ENCODE peak calls at places on chromosomes 2 and 18, in ten cellular contexts. C, I, U, A, E, X, T, D, M and H are unnamed samples.

GRCh38 chr2:27727257-27727656 is 44.3 kb upstream of the MRPL33 start:
- DNase-seq in A (no peak), X (no peak), E (no peak), C (peak; percentile 43), I (no peak), U (no peak), T (no peak), D (no peak), M (no peak), H (no peak)

GRCh38 chr2:207142461-207142860 is 23.3 kb downstream of the KLF7 start:
- DNase-seq in I (no peak), T (no peak), X (no peak), D (no peak), C (no peak), E (peak; percentile 29), M (no peak), A (no peak), U (no peak), H (no peak)

GRCh38 chr2:215066138-215066537 is 72.3 kb downstream of the ABCA12 start:
- DNase-seq in I (no peak), D (no peak), M (no peak), E (no peak), X (no peak), A (no peak), U (no peak), C (no peak), T (no peak), H (no peak)

GRCh38 chr18:48753741-48754140 is 197.0 kb downstream of the SMAD7 start:
- DNase-seq in C (no peak), D (no peak), T (no peak), U (no peak), M (no peak), I (no peak), X (no peak), A (no peak), E (no peak), H (no peak)

GRCh38 chr2:28673338-28673737 is 78.3 kb upstream of the PPP1CB start:
- DNase-seq in I (no peak), D (no peak), C (no peak), T (no peak), X (no peak), M (no peak), A (no peak), U (no peak), E (no peak), H (no peak)

GRCh38 chr2:216519154-216519762 is 20.6 kb downstream of the RPL37A start:
- DNase-seq in D (no peak), M (peak; percentile 75), I (peak; percentile 69), U (peak; percentile 48), E (peak; percentile 87), T (peak; percentile 89), A (peak; percentile 52), C (peak; percentile 72), X (no peak), H (peak; percentile 67)

GRCh38 chr2:20600756-20601325 is 50.1 kb downstream of the HS1BP3 start:
- DNase-seq in T (peak; percentile 44), I (no peak), M (no peak), E (no peak), X (no peak), C (no peak), U (no peak), D (no peak), A (no peak), H (no peak)

GRCh38 chr18:56489901-56490300 is 148.5 kb downstream of the TXNL1 start:
- DNase-seq in C (no peak), D (no peak), A (no peak), T (no peak), U (no peak), X (no peak), E (no peak), M (no peak), I (no peak), H (no peak)

GRCh38 chr2:33602216-33602830 is 3.2 kb upstream of the FAM98A start:
- DNase-seq in T (no peak), D (no peak), X (no peak), I (no peak), M (no peak), A (no peak), C (no peak), E (no peak), U (no peak), H (no peak)

GRCh38 chr2:33597026-33597425 is 2.1 kb downstream of the FAM98A start:
- DNase-seq in U (no peak), E (no peak), A (no peak), T (no peak), C (no peak), M (no peak), X (no peak), D (no peak), I (no peak), H (no peak)

GRCh38 chr2:33598472-33599174 is 476 bp downstream of the FAM98A start:
- DNase-seq in U (peak; percentile 9), I (peak; percentile 51), D (no peak), C (peak; percentile 45), A (peak; percentile 40), E (peak; percentile 71), X (no peak), T (peak; percentile 49), M (peak; percentile 64), H (peak; percentile 38)

GRCh38 chr2:33599943-33600192 is 769 bp upstream of the FAM98A start:
- DNase-seq in A (no peak), C (no peak), I (no peak), D (no peak), U (no peak), T (no peak), M (no peak), X (no peak), E (no peak), H (no peak)

DNA sequence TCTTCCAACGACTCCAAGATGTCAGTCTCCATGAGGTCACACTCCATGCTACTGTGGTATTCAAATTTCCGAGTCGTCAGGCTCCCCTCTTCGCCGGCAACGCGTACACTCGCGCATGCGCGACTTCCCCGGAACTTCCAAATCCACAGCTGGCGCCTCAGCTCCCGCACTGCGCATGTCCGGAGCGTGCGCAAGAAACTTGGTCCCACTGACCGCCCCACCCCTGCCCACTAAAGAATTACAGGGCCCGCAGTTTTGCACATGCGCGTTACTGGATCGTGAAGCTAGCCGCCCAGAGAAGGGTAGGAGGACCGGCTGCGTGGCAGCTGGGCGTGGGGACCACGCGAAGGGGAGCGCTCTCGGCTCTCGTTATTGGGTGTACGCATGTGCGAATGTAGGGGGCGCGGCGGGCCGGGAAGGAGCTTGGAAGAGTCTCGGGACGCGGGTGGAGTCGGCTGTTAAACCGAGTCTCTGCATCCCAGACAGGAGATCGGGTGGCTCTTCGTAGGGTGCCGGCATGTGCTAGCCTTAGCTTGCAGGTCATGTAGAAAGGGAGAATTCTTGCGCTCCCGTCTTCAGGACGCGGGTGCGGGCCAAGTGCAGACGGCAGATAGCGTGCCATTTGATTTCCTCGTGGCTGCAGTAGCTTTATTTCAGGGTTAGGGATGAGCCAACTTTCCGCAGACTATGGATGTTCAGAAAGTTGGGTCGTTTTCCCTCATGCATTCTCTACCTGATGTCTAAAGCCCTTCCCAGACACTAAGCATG is at the start of gene FAM98A:
- DNase-seq in T (peak; percentile 99), I (peak; percentile 100), E (peak; percentile 100), C (peak; percentile 99), A (peak; percentile 92), D (peak; percentile 94), U (peak; percentile 99), X (peak; percentile 100), M (peak; percentile 99), H (peak; percentile 97)
- TF ChIP-seq CTCF in T (no peak), I (peak; percentile 22), E (peak; percentile 28), C (no peak), A (no peak), D (no peak), U (peak; percentile 9), X (peak; percentile 46), M (peak; percentile 42), H (no peak)

GRCh38 chr2:68193144-68193543 is 35.5 kb downstream of the PNO1 start:
- DNase-seq in E (no peak), A (no peak), D (no peak), I (no peak), C (no peak), X (no peak), T (peak; percentile 35), M (no peak), U (no peak), H (no peak)

GRCh38 chr2:68196120-68196716 is 38.5 kb downstream of the PNO1 start:
- DNase-seq in U (no peak), M (no peak), T (peak; percentile 76), X (no peak), C (peak; percentile 42), E (peak; percentile 52), A (no peak), D (no peak), I (no peak), H (no peak)

GRCh38 chr2:68190991-68191731 is 33.5 kb downstream of the PNO1 start:
- DNase-seq in M (no peak), X (no peak), I (no peak), A (peak; percentile 31), T (peak; percentile 90), U (no peak), E (no peak), C (no peak), D (peak; percentile 80), H (peak; percentile 54)

GRCh38 chr2:68195096-68195495 is 37.4 kb downstream of the PNO1 start:
- DNase-seq in U (no peak), E (no peak), T (no peak), C (no peak), I (no peak), X (no peak), D (no peak), A (no peak), M (no peak), H (no peak)

DNA sequence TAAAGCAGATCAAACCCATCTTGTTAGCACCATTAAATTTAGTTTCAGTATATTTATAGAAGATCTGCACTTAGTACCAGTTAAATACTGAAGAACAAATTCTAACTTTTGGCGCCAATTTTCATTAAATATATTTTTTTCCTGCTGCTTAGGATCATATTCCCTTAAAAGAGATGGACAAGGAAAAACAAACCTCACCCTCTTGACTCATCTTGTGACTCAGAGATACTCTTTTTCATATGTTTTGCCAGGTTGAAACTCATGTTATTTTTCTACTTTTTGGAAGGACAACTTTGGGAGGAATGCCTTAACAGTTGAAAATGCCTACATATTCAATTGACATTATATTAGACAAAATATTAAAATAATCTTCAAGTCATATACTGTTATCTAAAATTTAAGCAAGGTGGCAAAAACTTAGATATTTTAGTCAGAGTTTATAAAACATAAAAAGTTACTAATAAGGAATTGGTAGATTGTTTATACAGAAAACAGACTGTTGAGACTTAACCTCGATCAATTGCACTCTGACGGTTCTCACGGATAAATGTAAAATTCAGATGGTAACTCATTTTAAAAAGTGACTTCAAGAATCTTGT is 36.2 kb downstream of the PNO1 start:
- DNase-seq in E (no peak), D (no peak), C (no peak), X (no peak), A (peak; percentile 28), M (no peak), U (no peak), T (peak; percentile 78), I (no peak), H (peak; percentile 59)
- H3K27ac ChIP-seq in E (no peak overlapping the region), D (no peak overlapping the region), C (no peak overlapping the region), X (no peak overlapping the region), A (peak overlapping the region; percentile 2), M (no peak overlapping the region), U (peak overlapping the region; percentile 21), T (peak overlapping the region; percentile 64), I (no peak overlapping the region), H (no peak overlapping the region)

DNA sequence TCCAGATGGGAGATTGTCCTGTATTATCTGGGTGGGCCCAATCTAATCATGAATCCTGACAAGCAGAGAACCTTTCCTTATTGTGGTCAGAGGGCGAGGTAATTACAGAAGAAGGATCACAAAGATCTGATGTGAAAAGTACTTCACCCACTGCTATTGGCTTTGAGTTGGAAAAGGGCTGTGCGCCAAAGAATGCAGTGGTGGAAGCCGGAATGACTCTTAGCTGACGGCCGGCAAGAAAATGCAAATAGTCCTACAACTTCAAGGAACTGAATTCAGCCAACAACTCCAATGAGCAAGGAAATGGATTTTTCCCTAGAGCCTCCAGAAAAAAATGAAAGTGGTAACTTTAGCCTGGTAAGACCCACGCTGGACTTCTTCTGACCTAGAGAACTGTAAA is 67.3 kb downstream of the CTNNA2 start:
- DNase-seq in D (no peak), M (no peak), E (no peak), T (no peak), X (no peak), A (no peak), I (no peak), U (no peak), C (no peak), H (no peak)
- TF ChIP-seq CTCF in D (no peak), M (no peak), E (no peak), T (no peak), X (no peak), A (no peak), I (no peak), U (no peak), C (no peak), H (no peak)

GRCh38 chr2:39511786-39512433 is 74.8 kb upstream of the MAP4K3 start:
- DNase-seq in I (no peak), C (peak; percentile 16), M (no peak), U (no peak), X (no peak), T (no peak), E (no peak), A (no peak), D (no peak), H (no peak)
- H3K27ac ChIP-seq in I (peak overlapping the region; percentile 35), C (peak overlapping the region; percentile 62), M (peak overlapping the region; percentile 66), U (peak overlapping the region; percentile 72), X (peak overlapping the region; percentile 80), T (peak overlapping the region; percentile 85), E (peak overlapping the region; percentile 36), A (peak overlapping the region; percentile 40), D (no peak overlapping the region), H (no peak overlapping the region)